ENCODE peak calls at places on chromosome 22, in four cellular contexts. F is K562, G is HepG2, D is WTC11. X is an unnamed sample.

GRCh38 chr22:44192098-44192810 is 11.5 kb downstream of the PARVG start:
- DNase-seq in F (peak), G (no peak), D (peak), X (peak)

GRCh38 chr22:46754110-46754799 is 8.2 kb upstream of the TBC1D22A start:
- DNase-seq in F (peak), G (peak), D (no peak), X (peak)

GRCh38 chr22:49877642-49878041 is 24.0 kb downstream of the ZBED4 start:
- DNase-seq in F (no peak), G (no peak), D (no peak), X (no peak)

GRCh38 chr22:27987557-27987956 is 68.5 kb upstream of the PITPNB start:
- DNase-seq in F (no peak), G (no peak), D (no peak), X (no peak)

GRCh38 chr22:27094633-27095308 is 437.4 kb downstream of the MIAT start:
- DNase-seq in F (no peak), G (no peak), D (no peak), X (no peak)

GRCh38 chr22:27796829-27797792 is 4.4 kb downstream of the MN1 start:
- DNase-seq in F (no peak), G (no peak), D (no peak), X (no peak)

GRCh38 chr22:26956346-26956745 is 299.0 kb downstream of the MIAT start:
- DNase-seq in F (no peak), G (no peak), D (no peak), X (peak)

GRCh38 chr22:42892571-42893316 is 35.7 kb upstream of the ARFGAP3 start:
- DNase-seq in F (no peak), G (no peak), D (no peak), X (no peak)

GRCh38 chr22:26213826-26214225 is 44.6 kb downstream of the SEZ6L start:
- DNase-seq in F (no peak), G (no peak), D (no peak), X (no peak)

GRCh38 chr22:27238935-27239510 is 562.5 kb downstream of the MN1 start:
- DNase-seq in F (peak), G (no peak), D (no peak), X (peak)

GRCh38 chr22:22061085-22062077 is 78.8 kb upstream of the TOP3B start:
- DNase-seq in F (peak), G (peak), D (no peak), X (no peak)

GRCh38 chr22:26709617-26710390 is 52.4 kb downstream of the MIAT start:
- DNase-seq in F (no peak), G (no peak), D (no peak), X (no peak)

GRCh38 chr22:40857309-40857851 is 432 bp downstream of the XPNPEP3 start:
- DNase-seq in F (no peak), G (no peak), D (no peak), X (no peak)

GRCh38 chr22:44985906-44986527 is 23.8 kb downstream of the PHF21B start:
- DNase-seq in F (no peak), G (no peak), D (no peak), X (no peak)

GRCh38 chr22:23239429-23239828 is 59.1 kb downstream of the BCR start:
- DNase-seq in F (no peak), G (no peak), D (no peak), X (no peak)

GRCh38 chr22:23418159-23418788 is 161.8 kb downstream of the IGLL1 start:
- DNase-seq in F (no peak), G (no peak), D (no peak), X (peak)

GRCh38 chr22:44595841-44596341 is 97.9 kb upstream of the RTL6 start:
- DNase-seq in F (peak), G (no peak), D (no peak), X (peak)

GRCh38 chr22:50705219-50705691 is 32.6 kb downstream of the SHANK3 start:
- DNase-seq in F (peak), G (no peak), D (peak), X (peak)

GRCh38 chr22:42368379-42369249 is 63.6 kb downstream of the NFAM1 start:
- DNase-seq in F (no peak), G (no peak), D (peak), X (no peak)

GRCh38 chr22:29115682-29116313 is 43.0 kb downstream of the KREMEN1 start:
- DNase-seq in F (no peak), G (peak), D (no peak), X (no peak)

GRCh38 chr22:22386602-22387385 is 121.7 kb downstream of the ZNF280B start:
- DNase-seq in F (no peak), G (peak), D (no peak), X (no peak)

GRCh38 chr22:46738961-46739870 is 1.2 kb upstream of the CERK start:
- DNase-seq in F (peak), G (peak), D (no peak), X (no peak)

GRCh38 chr22:47053865-47054185 is 291.4 kb downstream of the TBC1D22A start:
- DNase-seq in F (no peak), G (no peak), D (no peak), X (no peak)

GRCh38 chr22:22820626-22821025 is 67.0 kb upstream of the IGLL5 start:
- DNase-seq in F (no peak), G (no peak), D (no peak), X (no peak)

GRCh38 chr22:46779651-46780050 is 17.2 kb downstream of the TBC1D22A start:
- DNase-seq in F (no peak), G (no peak), D (no peak), X (no peak)

GRCh38 chr22:17266261-17266971 is 47.2 kb upstream of the ADA2 start:
- DNase-seq in F (no peak), G (no peak), D (peak), X (no peak)
- TF ChIP-seq FOXJ3 in F (no peak), G (no peak), D (no peak), X (no peak)

DNA sequence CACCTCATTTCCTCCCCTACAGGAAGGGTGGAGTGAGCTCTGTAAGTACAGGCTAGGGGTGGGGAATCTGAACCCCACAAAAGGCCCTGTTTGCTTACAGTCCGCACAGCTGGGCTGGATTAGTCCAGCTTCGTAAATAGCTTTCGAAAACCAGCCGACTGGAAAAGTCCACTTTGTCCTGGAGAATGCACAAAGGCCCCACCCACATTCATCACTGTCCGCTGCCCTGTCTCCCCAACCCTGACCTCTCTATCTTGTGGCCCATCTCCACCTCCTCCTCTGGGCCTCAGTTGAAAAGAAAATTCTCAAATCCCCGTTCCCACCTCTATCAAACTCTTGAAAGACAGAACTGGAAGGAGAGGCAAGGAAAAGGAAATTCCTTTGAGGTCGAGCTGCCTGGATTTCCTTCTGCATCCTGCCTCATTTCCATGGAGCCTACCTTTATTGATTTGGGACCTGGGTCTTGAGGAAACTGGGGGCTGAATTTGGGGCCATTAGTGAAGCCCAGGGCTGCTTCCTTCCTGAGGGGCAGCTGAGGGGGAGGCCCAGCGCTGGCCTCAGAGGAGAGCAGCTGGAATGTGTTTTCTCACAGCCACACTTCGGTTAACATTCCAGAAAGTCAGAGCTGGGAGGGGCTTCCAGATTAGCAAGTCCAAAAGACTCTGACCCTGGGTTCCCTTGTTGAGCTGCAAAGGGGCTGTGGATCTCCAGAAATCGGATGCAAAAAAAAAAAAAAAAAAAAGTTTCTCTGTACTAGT is 147.6 kb downstream of the FBXO7 start:
- DNase-seq in F (no peak), G (peak), D (peak), X (no peak)
- TF ChIP-seq FOXJ3 in F (no peak), G (peak), D (no peak), X (no peak)

GRCh38 chr22:37253164-37253660 is 9.1 kb upstream of the RAC2 start:
- DNase-seq in F (no peak), G (no peak), D (no peak), X (no peak)

GRCh38 chr22:37248251-37248650 is 4.2 kb upstream of the RAC2 start:
- DNase-seq in F (no peak), G (no peak), D (no peak), X (no peak)

GRCh38 chr22:37254206-37254866 is 10.3 kb upstream of the RAC2 start:
- DNase-seq in F (no peak), G (no peak), D (no peak), X (no peak)

GRCh38 chr22:37245740-37246139 is 1.7 kb upstream of the RAC2 start:
- DNase-seq in F (no peak), G (no peak), D (no peak), X (no peak)

DNA sequence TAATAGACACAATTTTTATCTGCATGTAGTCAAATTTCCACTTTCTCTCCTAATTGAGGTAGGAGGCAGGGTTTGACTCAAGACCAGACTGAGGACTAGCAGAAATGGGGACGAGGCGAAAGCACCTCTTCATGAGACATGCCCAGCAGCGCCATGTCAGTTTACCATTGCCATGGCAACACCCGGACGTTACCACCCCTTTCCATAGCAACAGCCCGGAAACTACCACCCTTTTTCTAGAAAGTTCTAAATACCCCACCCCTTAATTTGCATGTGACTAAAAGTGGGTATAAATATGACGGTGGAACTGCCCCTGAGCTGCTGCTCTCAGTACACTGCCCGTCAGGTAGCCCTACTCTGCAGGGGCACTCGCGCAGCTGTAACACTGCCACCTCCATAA is 5.9 kb upstream of the RAC2 start:
- DNase-seq in F (no peak), G (no peak), D (no peak), X (no peak)
- TF ChIP-seq FOXJ3 in F (no peak), G (no peak), D (no peak), X (no peak)

GRCh38 chr22:33555814-33556522 is 364.3 kb downstream of the LARGE1 start:
- DNase-seq in F (no peak), G (no peak), D (no peak), X (no peak)
- TF ChIP-seq FOXJ3 in F (no peak), G (no peak), D (no peak), X (no peak)

GRCh38 chr22:48428556-48429371 is 1398.9 kb downstream of the BRD1 start:
- DNase-seq in F (no peak), G (no peak), D (no peak), X (no peak)
- TF ChIP-seq FOXJ3 in F (no peak), G (no peak), D (no peak), X (no peak)

GRCh38 chr22:25035715-25036114 is 83.2 kb downstream of the KIAA1671 start:
- DNase-seq in F (no peak), G (no peak), D (no peak), X (no peak)
- TF ChIP-seq FOXJ3 in F (no peak), G (no peak), D (no peak), X (no peak)

GRCh38 chr22:30327864-30328345 is 1.2 kb upstream of the TBC1D10A start:
- DNase-seq in F (peak), G (peak), D (peak), X (peak)

GRCh38 chr22:30326704-30327362 is at the start of gene TBC1D10A:
- DNase-seq in F (peak), G (peak), D (peak), X (peak)

GRCh38 chr22:30325724-30326703 is 727 bp downstream of the TBC1D10A start:
- DNase-seq in F (peak), G (no peak), D (no peak), X (peak)

GRCh38 chr22:30324008-30324730 is 2.6 kb downstream of the TBC1D10A start:
- DNase-seq in F (no peak), G (no peak), D (no peak), X (no peak)

DNA sequence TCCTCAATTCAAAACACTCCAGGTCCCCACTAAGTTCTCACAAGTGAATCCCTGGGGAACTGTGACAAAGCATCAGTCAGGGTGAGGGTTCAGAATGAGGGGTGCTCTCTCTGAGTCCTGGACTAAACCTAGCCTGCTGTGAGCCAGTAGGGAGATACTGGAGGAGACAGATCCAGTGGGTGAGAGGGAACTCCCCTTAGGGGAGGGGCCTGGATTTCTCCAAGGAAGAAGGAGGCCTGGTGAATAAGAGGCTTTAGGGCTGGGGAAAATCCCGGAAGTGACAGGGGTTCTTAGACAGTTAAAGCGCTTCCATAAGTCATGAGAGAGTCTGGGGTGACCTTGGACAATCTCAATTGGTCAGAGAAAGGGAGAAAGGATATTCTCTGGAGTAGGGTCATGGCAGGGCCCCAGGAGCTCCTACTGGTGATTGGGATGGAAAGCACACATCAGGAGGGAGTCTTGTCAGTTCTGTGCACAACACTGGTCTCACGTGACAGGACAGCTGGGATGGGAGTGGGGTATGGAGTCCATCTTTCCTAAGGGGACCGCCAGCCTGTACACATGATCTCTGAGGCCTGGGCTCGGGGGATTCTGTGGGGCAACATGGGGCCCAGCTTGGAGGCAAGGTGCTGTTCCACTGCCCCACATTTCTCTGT is 1.5 kb downstream of the TBC1D10A start:
- DNase-seq in F (peak), G (no peak), D (no peak), X (no peak)
- TF ChIP-seq FOXJ3 in F (no peak), G (no peak), D (no peak), X (no peak)

DNA sequence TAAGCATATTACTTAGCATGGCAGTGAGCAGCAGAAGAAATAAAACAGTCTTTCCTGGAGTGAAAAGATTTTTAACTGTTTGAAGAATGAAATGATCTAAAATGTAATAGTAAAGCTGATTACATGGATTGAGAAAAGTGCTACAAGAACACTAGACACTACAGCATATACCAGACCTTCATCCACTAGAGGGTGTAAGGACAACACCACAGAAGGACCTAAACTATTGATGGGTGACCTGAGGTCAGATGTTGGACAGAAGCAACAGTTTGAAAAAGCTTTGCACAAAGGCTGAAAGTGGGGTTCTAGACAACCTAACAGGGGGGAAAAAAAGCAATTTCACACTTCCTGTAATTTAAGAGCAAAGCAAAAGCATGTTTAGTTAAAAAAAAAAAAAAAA is 97.7 kb downstream of the RBFOX2 start:
- DNase-seq in F (peak), G (peak), D (no peak), X (peak)
- TF ChIP-seq FOXJ3 in F (no peak), G (no peak), D (no peak), X (no peak)

GRCh38 chr22:39574779-39575551 is 4.4 kb downstream of the CACNA1I start:
- DNase-seq in F (peak), G (peak), D (no peak), X (no peak)
- TF ChIP-seq FOXJ3 in F (no peak), G (no peak), D (no peak), X (no peak)

X was measured in SK-N-SH.